ENCODE peak calls at places on chromosome 9, in four cellular contexts. One of them, this sample, is unnamed.

GRCh38 chr9:4180907-4181605 is 118.8 kb downstream of the GLIS3 start:
- DNase-seq in activated CD8-positive, alpha-beta T cell treated with anti-CD3 and anti-CD28 coated beads for 36 hours: no peak
- DNase-seq in NCI-H1092: no peak
- DNase-seq in KBM-7: no peak
- DNase-seq in this sample: no peak

GRCh38 chr9:21936161-21936560 is 58.0 kb downstream of the CDKN2A start:
- DNase-seq in NCI-H1092: no peak
- DNase-seq in activated CD8-positive, alpha-beta T cell treated with anti-CD3 and anti-CD28 coated beads for 36 hours: no peak
- DNase-seq in KBM-7: no peak
- DNase-seq in this sample: no peak

GRCh38 chr9:89877051-89878002 is 272.5 kb downstream of the GADD45G start:
- DNase-seq in NCI-H1092: no peak
- DNase-seq in activated CD8-positive, alpha-beta T cell treated with anti-CD3 and anti-CD28 coated beads for 36 hours: no peak
- DNase-seq in KBM-7: no peak
- DNase-seq in this sample: no peak

GRCh38 chr9:104177003-104177611 is 83.0 kb downstream of the SMC2 start:
- DNase-seq in activated CD8-positive, alpha-beta T cell treated with anti-CD3 and anti-CD28 coated beads for 36 hours: no peak
- DNase-seq in NCI-H1092: peak
- DNase-seq in KBM-7: peak
- DNase-seq in this sample: peak

GRCh38 chr9:17942498-17942897 is 363.6 kb downstream of the SH3GL2 start:
- DNase-seq in activated CD8-positive, alpha-beta T cell treated with anti-CD3 and anti-CD28 coated beads for 36 hours: no peak
- DNase-seq in KBM-7: no peak
- DNase-seq in NCI-H1092: no peak
- DNase-seq in this sample: no peak

GRCh38 chr9:80076105-80076504 is 504.3 kb downstream of the TLE4 start:
- DNase-seq in activated CD8-positive, alpha-beta T cell treated with anti-CD3 and anti-CD28 coated beads for 36 hours: no peak
- DNase-seq in NCI-H1092: no peak
- DNase-seq in KBM-7: no peak
- DNase-seq in this sample: no peak

GRCh38 chr9:89603629-89604462 is 966 bp upstream of the GADD45G start:
- DNase-seq in NCI-H1092: peak
- DNase-seq in activated CD8-positive, alpha-beta T cell treated with anti-CD3 and anti-CD28 coated beads for 36 hours: peak
- DNase-seq in KBM-7: peak
- DNase-seq in this sample: peak

GRCh38 chr9:125992557-125992956 is 245.4 kb downstream of the PBX3 start:
- DNase-seq in activated CD8-positive, alpha-beta T cell treated with anti-CD3 and anti-CD28 coated beads for 36 hours: no peak
- DNase-seq in KBM-7: no peak
- DNase-seq in NCI-H1092: no peak
- DNase-seq in this sample: no peak

GRCh38 chr9:131734165-131734610 is 5.7 kb downstream of the RAPGEF1 start:
- DNase-seq in activated CD8-positive, alpha-beta T cell treated with anti-CD3 and anti-CD28 coated beads for 36 hours: peak
- DNase-seq in KBM-7: peak
- DNase-seq in NCI-H1092: no peak
- DNase-seq in this sample: no peak

GRCh38 chr9:95073042-95073607 is 244.4 kb downstream of the FANCC start:
- DNase-seq in NCI-H1092: no peak
- DNase-seq in KBM-7: no peak
- DNase-seq in activated CD8-positive, alpha-beta T cell treated with anti-CD3 and anti-CD28 coated beads for 36 hours: no peak
- DNase-seq in this sample: no peak

GRCh38 chr9:114098021-114098659 is 952 bp downstream of the KIF12 start:
- DNase-seq in activated CD8-positive, alpha-beta T cell treated with anti-CD3 and anti-CD28 coated beads for 36 hours: peak
- DNase-seq in KBM-7: peak
- DNase-seq in NCI-H1092: no peak
- DNase-seq in this sample: peak

GRCh38 chr9:17116400-17116837 is 18.4 kb upstream of the CNTLN start:
- DNase-seq in KBM-7: peak
- DNase-seq in NCI-H1092: peak
- DNase-seq in activated CD8-positive, alpha-beta T cell treated with anti-CD3 and anti-CD28 coated beads for 36 hours: no peak
- DNase-seq in this sample: peak

GRCh38 chr9:138112791-138113600 is 235.4 kb downstream of the CACNA1B start:
- DNase-seq in activated CD8-positive, alpha-beta T cell treated with anti-CD3 and anti-CD28 coated beads for 36 hours: no peak
- DNase-seq in NCI-H1092: no peak
- DNase-seq in KBM-7: no peak
- DNase-seq in this sample: no peak

GRCh38 chr9:86667307-86667706 is 280.0 kb downstream of the GAS1 start:
- DNase-seq in KBM-7: no peak
- DNase-seq in NCI-H1092: no peak
- DNase-seq in activated CD8-positive, alpha-beta T cell treated with anti-CD3 and anti-CD28 coated beads for 36 hours: peak
- DNase-seq in this sample: no peak

GRCh38 chr9:93675336-93676150 is 99.2 kb downstream of the PHF2 start:
- DNase-seq in NCI-H1092: no peak
- DNase-seq in activated CD8-positive, alpha-beta T cell treated with anti-CD3 and anti-CD28 coated beads for 36 hours: no peak
- DNase-seq in KBM-7: no peak
- DNase-seq in this sample: no peak

GRCh38 chr9:71876829-71877228 is 34.2 kb downstream of the ABHD17B start:
- DNase-seq in KBM-7: no peak
- DNase-seq in NCI-H1092: no peak
- DNase-seq in activated CD8-positive, alpha-beta T cell treated with anti-CD3 and anti-CD28 coated beads for 36 hours: no peak
- DNase-seq in this sample: no peak

GRCh38 chr9:119009253-119009652 is 360.0 kb downstream of the BRINP1 start:
- DNase-seq in NCI-H1092: no peak
- DNase-seq in activated CD8-positive, alpha-beta T cell treated with anti-CD3 and anti-CD28 coated beads for 36 hours: no peak
- DNase-seq in KBM-7: no peak
- DNase-seq in this sample: no peak

GRCh38 chr9:76107487-76107886 is 217.0 kb downstream of the PCSK5 start:
- DNase-seq in KBM-7: no peak
- DNase-seq in NCI-H1092: no peak
- DNase-seq in activated CD8-positive, alpha-beta T cell treated with anti-CD3 and anti-CD28 coated beads for 36 hours: no peak
- DNase-seq in this sample: no peak

GRCh38 chr9:37035472-37036236 is 1.6 kb upstream of the PAX5 start:
- DNase-seq in KBM-7: peak
- DNase-seq in activated CD8-positive, alpha-beta T cell treated with anti-CD3 and anti-CD28 coated beads for 36 hours: no peak
- DNase-seq in NCI-H1092: peak
- DNase-seq in this sample: no peak

GRCh38 chr9:113728989-113729388 is 147.1 kb upstream of the ZNF618 start:
- DNase-seq in activated CD8-positive, alpha-beta T cell treated with anti-CD3 and anti-CD28 coated beads for 36 hours: no peak
- DNase-seq in NCI-H1092: no peak
- DNase-seq in KBM-7: no peak
- DNase-seq in this sample: no peak

GRCh38 chr9:34332370-34332964 is 3.1 kb downstream of the NUDT2 start:
- DNase-seq in activated CD8-positive, alpha-beta T cell treated with anti-CD3 and anti-CD28 coated beads for 36 hours: no peak
- DNase-seq in KBM-7: peak
- DNase-seq in NCI-H1092: no peak
- DNase-seq in this sample: peak

GRCh38 chr9:20788526-20789421 is 104.7 kb downstream of the FOCAD start:
- DNase-seq in NCI-H1092: no peak
- DNase-seq in activated CD8-positive, alpha-beta T cell treated with anti-CD3 and anti-CD28 coated beads for 36 hours: no peak
- DNase-seq in KBM-7: no peak
- DNase-seq in this sample: peak

GRCh38 chr9:88537743-88538055 is 2.7 kb downstream of the NXNL2 start:
- DNase-seq in activated CD8-positive, alpha-beta T cell treated with anti-CD3 and anti-CD28 coated beads for 36 hours: peak
- DNase-seq in KBM-7: peak
- DNase-seq in NCI-H1092: no peak
- DNase-seq in this sample: no peak

GRCh38 chr9:132037470-132037869 is 42.2 kb downstream of the MED27 start:
- DNase-seq in KBM-7: no peak
- DNase-seq in NCI-H1092: peak
- DNase-seq in activated CD8-positive, alpha-beta T cell treated with anti-CD3 and anti-CD28 coated beads for 36 hours: no peak
- DNase-seq in this sample: peak

GRCh38 chr9:95084254-95084934 is 233.1 kb downstream of the FANCC start:
- DNase-seq in NCI-H1092: no peak
- DNase-seq in activated CD8-positive, alpha-beta T cell treated with anti-CD3 and anti-CD28 coated beads for 36 hours: no peak
- DNase-seq in KBM-7: no peak
- DNase-seq in this sample: no peak

GRCh38 chr9:111937301-111937700 is 40.7 kb downstream of the UGCG start:
- DNase-seq in activated CD8-positive, alpha-beta T cell treated with anti-CD3 and anti-CD28 coated beads for 36 hours: no peak
- DNase-seq in NCI-H1092: no peak
- DNase-seq in KBM-7: no peak
- DNase-seq in this sample: no peak

GRCh38 chr9:86511614-86512360 is 157.6 kb upstream of the TUT7 start:
- DNase-seq in KBM-7: no peak
- DNase-seq in NCI-H1092: no peak
- DNase-seq in activated CD8-positive, alpha-beta T cell treated with anti-CD3 and anti-CD28 coated beads for 36 hours: no peak
- DNase-seq in this sample: no peak

GRCh38 chr9:127184641-127185040 is 62.2 kb upstream of the ANGPTL2 start:
- DNase-seq in KBM-7: no peak
- DNase-seq in activated CD8-positive, alpha-beta T cell treated with anti-CD3 and anti-CD28 coated beads for 36 hours: no peak
- DNase-seq in NCI-H1092: no peak
- DNase-seq in this sample: no peak

This sample was measured in NCI-H1694 treated with DMSO at 0.1 percent for 48 hours.